ENCODE peak calls at places on chromosomes 2 and 18, in ten cellular contexts. V, B, Z, N, E, T, Y, M, J and L are unnamed samples. For H3K9me3, the result is how much of the 10 kb centered on the place peaks cover.

GRCh38 chr2:71602581-71602980 is 149.2 kb downstream of the DYSF start:
- DNase-seq in V (no peak), B (no peak), Z (peak), N (no peak), E (peak), T (peak), Y (no peak), M (no peak), J (no peak), L (peak)

GRCh38 chr2:36670881-36671595 is 25.5 kb upstream of the VIT start:
- DNase-seq in V (no peak), B (no peak), Z (no peak), N (no peak), E (no peak), T (no peak), Y (no peak), M (peak), J (peak), L (no peak)

GRCh38 chr2:237227190-237227988 is 141.7 kb downstream of the COPS8 start:
- DNase-seq in V (peak), B (no peak), Z (no peak), N (no peak), E (no peak), T (no peak), Y (no peak), M (peak), J (peak), L (no peak)

GRCh38 chr18:75199327-75199726 is 9.6 kb downstream of the PTGR3 start:
- DNase-seq in V (no peak), B (no peak), Z (no peak), N (no peak), E (no peak), T (no peak), Y (no peak), M (peak), J (no peak), L (no peak)

GRCh38 chr18:50494569-50494968 is 65.3 kb upstream of the MAPK4 start:
- DNase-seq in V (no peak), B (no peak), Z (no peak), N (no peak), E (no peak), T (no peak), Y (no peak), M (no peak), J (no peak), L (no peak)

GRCh38 chr18:61127714-61128485 is 205.3 kb upstream of the CDH20 start:
- DNase-seq in V (no peak), B (no peak), Z (no peak), N (no peak), E (no peak), T (peak), Y (no peak), M (no peak), J (no peak), L (no peak)

GRCh38 chr2:43358688-43359201 is 132.3 kb upstream of the ZFP36L2 start:
- DNase-seq in V (no peak), B (no peak), Z (no peak), N (no peak), E (no peak), T (no peak), Y (peak), M (no peak), J (no peak), L (no peak)

GRCh38 chr2:102005989-102006885 is 14.5 kb downstream of the IL1R2 start:
- DNase-seq in V (no peak), B (no peak), Z (no peak), N (no peak), E (no peak), T (peak), Y (peak), M (peak), J (peak), L (no peak)

GRCh38 chr2:68230246-68231060 is 21.9 kb downstream of the PPP3R1 start:
- DNase-seq in V (no peak), B (no peak), Z (no peak), N (no peak), E (no peak), T (no peak), Y (no peak), M (peak), J (peak), L (no peak)

GRCh38 chr2:191051825-191052778 is 38.1 kb upstream of the STAT1 start:
- DNase-seq in V (peak), B (no peak), Z (no peak), N (no peak), E (no peak), T (no peak), Y (peak), M (peak), J (peak), L (no peak)

GRCh38 chr2:159249955-159250723 is 36.4 kb downstream of the WDSUB1 start:
- DNase-seq in V (peak), B (no peak), Z (no peak), N (no peak), E (no peak), T (no peak), Y (no peak), M (peak), J (peak), L (no peak)

GRCh38 chr2:29786361-29786760 is 135.0 kb downstream of the ALK start:
- DNase-seq in V (no peak), B (no peak), Z (no peak), N (no peak), E (no peak), T (no peak), Y (no peak), M (no peak), J (no peak), L (no peak)

GRCh38 chr2:11875481-11875880 is 129.0 kb downstream of the LPIN1 start:
- DNase-seq in V (no peak), B (no peak), Z (no peak), N (no peak), E (no peak), T (peak), Y (no peak), M (no peak), J (no peak), L (no peak)

GRCh38 chr2:150339951-150340350 is 147.5 kb downstream of the RND3 start:
- DNase-seq in V (no peak), B (no peak), Z (no peak), N (no peak), E (no peak), T (no peak), Y (no peak), M (peak), J (peak), L (no peak)

GRCh38 chr18:21740474-21740723 is 193 bp upstream of the MIB1 start:
- DNase-seq in V (no peak), B (peak), Z (no peak), N (peak), E (peak), T (no peak), Y (peak), M (peak), J (peak), L (peak)

GRCh38 chr2:219171231-219171651 is 1.4 kb upstream of the SLC23A3 start:
- DNase-seq in V (peak), B (no peak), Z (no peak), N (no peak), E (no peak), T (peak), Y (peak), M (peak), J (peak), L (no peak)

GRCh38 chr2:230723363-230723762 is 10.7 kb downstream of the CAB39 start:
- DNase-seq in V (no peak), B (peak), Z (no peak), N (no peak), E (no peak), T (no peak), Y (no peak), M (no peak), J (no peak), L (no peak)

GRCh38 chr2:48450936-48451602 is 78.9 kb upstream of the STON1 start:
- DNase-seq in V (no peak), B (no peak), Z (no peak), N (no peak), E (no peak), T (no peak), Y (no peak), M (no peak), J (no peak), L (no peak)

GRCh38 chr2:164620873-164621760 is at the start of gene GRB14:
- DNase-seq in V (peak), B (no peak), Z (peak), N (no peak), E (peak), T (peak), Y (peak), M (peak), J (peak), L (peak)

GRCh38 chr2:180133736-180134135 is 126.6 kb upstream of the CWC22 start:
- DNase-seq in V (no peak), B (no peak), Z (no peak), N (no peak), E (no peak), T (no peak), Y (no peak), M (no peak), J (no peak), L (no peak)

GRCh38 chr2:238601433-238602222 is 174.9 kb downstream of the ASB1 start:
- DNase-seq in V (peak), B (no peak), Z (no peak), N (no peak), E (no peak), T (no peak), Y (no peak), M (peak), J (peak), L (no peak)

GRCh38 chr18:6729247-6730091 is at the start of gene ARHGAP28:
- DNase-seq in V (peak), B (no peak), Z (peak), N (no peak), E (peak), T (peak), Y (no peak), M (peak), J (peak), L (peak)

GRCh38 chr18:7517852-7518251 is 49.3 kb upstream of the PTPRM start:
- DNase-seq in V (no peak), B (no peak), Z (no peak), N (no peak), E (no peak), T (no peak), Y (no peak), M (no peak), J (no peak), L (no peak)

GRCh38 chr18:57273194-57273593 is 79.2 kb upstream of the ST8SIA3 start:
- DNase-seq in V (no peak), B (no peak), Z (no peak), N (no peak), E (no peak), T (no peak), Y (peak), M (no peak), J (no peak), L (no peak)

GRCh38 chr18:12282436-12283039 is 25.5 kb upstream of the TUBB6 start:
- DNase-seq in V (peak), B (no peak), Z (peak), N (no peak), E (no peak), T (no peak), Y (peak), M (peak), J (peak), L (peak)

GRCh38 chr2:180848393-180848792 is 132.0 kb upstream of the UBE2E3 start:
- DNase-seq in V (peak), B (no peak), Z (no peak), N (no peak), E (no peak), T (no peak), Y (no peak), M (no peak), J (no peak), L (no peak)

GRCh38 chr2:217650716-217651360 is 352.0 kb downstream of the TNS1 start:
- DNase-seq in V (peak), B (no peak), Z (no peak), N (no peak), E (no peak), T (peak), Y (peak), M (peak), J (peak), L (no peak)

GRCh38 chr2:224884188-224884587 is 158.1 kb downstream of the DOCK10 start:
- DNase-seq in V (peak), B (no peak), Z (no peak), N (no peak), E (no peak), T (no peak), Y (no peak), M (peak), J (peak), L (no peak)

GRCh38 chr2:219030177-219030940 is 11.0 kb downstream of the CFAP65 start:
- DNase-seq in V (no peak), B (no peak), Z (no peak), N (no peak), E (no peak), T (no peak), Y (no peak), M (no peak), J (no peak), L (no peak)

GRCh38 chr2:96715658-96716057 is 24.2 kb downstream of the LMAN2L start:
- DNase-seq in V (no peak), B (no peak), Z (no peak), N (no peak), E (no peak), T (no peak), Y (peak), M (peak), J (no peak), L (no peak)

GRCh38 chr2:51633073-51633472 is 601.1 kb upstream of the NRXN1 start:
- DNase-seq in V (no peak), B (no peak), Z (no peak), N (no peak), E (no peak), T (no peak), Y (no peak), M (no peak), J (no peak), L (no peak)

GRCh38 chr2:9318461-9319337 is 104.6 kb downstream of the ITGB1BP1 start:
- DNase-seq in V (peak), B (no peak), Z (peak), N (no peak), E (peak), T (no peak), Y (no peak), M (peak), J (no peak), L (no peak)

GRCh38 chr2:196131384-196131861 is 40.0 kb downstream of the STK17B start:
- DNase-seq in V (peak), B (peak), Z (no peak), N (peak), E (no peak), T (peak), Y (peak), M (peak), J (peak), L (no peak)

GRCh38 chr2:85383850-85384249 is 26.3 kb downstream of the CAPG start:
- DNase-seq in V (no peak), B (no peak), Z (no peak), N (no peak), E (no peak), T (no peak), Y (no peak), M (no peak), J (no peak), L (no peak)

GRCh38 chr2:85376291-85377065 is 21.9 kb downstream of the ELMOD3 start:
- DNase-seq in V (no peak), B (no peak), Z (no peak), N (no peak), E (no peak), T (no peak), Y (no peak), M (no peak), J (peak), L (no peak)

GRCh38 chr2:85377083-85377482 is 22.5 kb downstream of the ELMOD3 start:
- DNase-seq in V (no peak), B (no peak), Z (no peak), N (no peak), E (no peak), T (no peak), Y (no peak), M (no peak), J (no peak), L (no peak)

GRCh38 chr2:85385746-85386145 is 24.4 kb downstream of the CAPG start:
- DNase-seq in V (no peak), B (no peak), Z (no peak), N (no peak), E (no peak), T (no peak), Y (no peak), M (no peak), J (no peak), L (no peak)

DNA sequence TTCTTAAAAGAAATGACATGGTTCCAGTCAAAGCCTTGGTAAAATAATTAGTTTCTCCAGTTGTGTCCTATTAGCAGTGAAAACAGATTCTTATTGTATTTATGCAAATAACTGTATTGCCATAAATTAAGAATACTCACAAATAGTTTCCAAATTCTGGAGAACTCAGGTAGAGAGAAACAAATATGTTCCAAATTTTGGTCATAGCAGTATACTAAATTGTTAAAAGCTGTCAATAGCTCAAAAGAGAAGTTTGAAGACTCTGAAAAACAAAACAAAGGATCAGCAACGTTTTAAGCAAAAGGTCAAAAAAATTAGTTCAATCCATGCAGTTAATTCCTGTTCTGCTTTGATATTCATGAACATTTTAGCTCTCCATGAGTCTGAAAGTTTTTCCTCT is 25.5 kb downstream of the ELMOD3 start:
- DNase-seq in V (no peak), B (no peak), Z (no peak), N (no peak), E (no peak), T (no peak), Y (no peak), M (no peak), J (no peak), L (no peak)
- H3K9me3 ChIP-seq in V (under half), B (under half), Z (under half), N (under half), E (under half), T (under half), Y (under half), M (under half), J (under half), L (under half)

GRCh38 chr2:6846967-6847695 is 18.6 kb downstream of the CMPK2 start:
- DNase-seq in V (no peak), B (no peak), Z (no peak), N (no peak), E (no peak), T (no peak), Y (no peak), M (no peak), J (no peak), L (no peak)

GRCh38 chr2:6845312-6845711 is 20.4 kb downstream of the CMPK2 start:
- DNase-seq in V (no peak), B (no peak), Z (no peak), N (no peak), E (no peak), T (no peak), Y (no peak), M (peak), J (peak), L (no peak)

GRCh38 chr2:6841537-6842287 is 24.0 kb downstream of the CMPK2 start:
- DNase-seq in V (no peak), B (no peak), Z (no peak), N (no peak), E (no peak), T (no peak), Y (no peak), M (no peak), J (no peak), L (no peak)

GRCh38 chr2:6845903-6846302 is 19.8 kb downstream of the CMPK2 start:
- DNase-seq in V (no peak), B (no peak), Z (no peak), N (no peak), E (no peak), T (no peak), Y (no peak), M (no peak), J (no peak), L (no peak)

GRCh38 chr2:6846540-6846939 is 19.2 kb downstream of the CMPK2 start:
- DNase-seq in V (no peak), B (no peak), Z (no peak), N (no peak), E (no peak), T (no peak), Y (no peak), M (no peak), J (no peak), L (no peak)
- H3K9me3 ChIP-seq in V (under half), B (under half), Z (under half), N (under half), E (under half), T (under half), Y (half or more), M (under half), J (under half), L (under half)

GRCh38 chr2:2664989-2665833 is 334.1 kb upstream of the MYT1L start:
- DNase-seq in V (no peak), B (no peak), Z (no peak), N (no peak), E (no peak), T (no peak), Y (peak), M (peak), J (peak), L (peak)

GRCh38 chr2:2665834-2666133 is 334.7 kb upstream of the MYT1L start:
- DNase-seq in V (no peak), B (no peak), Z (no peak), N (no peak), E (no peak), T (no peak), Y (no peak), M (no peak), J (no peak), L (no peak)

GRCh38 chr2:2669316-2669715 is 338.2 kb upstream of the MYT1L start:
- DNase-seq in V (no peak), B (no peak), Z (no peak), N (no peak), E (no peak), T (no peak), Y (no peak), M (no peak), J (no peak), L (no peak)

GRCh38 chr2:2668681-2669265 is 337.7 kb upstream of the MYT1L start:
- DNase-seq in V (no peak), B (no peak), Z (no peak), N (no peak), E (no peak), T (no peak), Y (no peak), M (no peak), J (no peak), L (no peak)

GRCh38 chr2:2667690-2668089 is 336.6 kb upstream of the MYT1L start:
- DNase-seq in V (no peak), B (no peak), Z (no peak), N (no peak), E (no peak), T (no peak), Y (no peak), M (no peak), J (no peak), L (no peak)
- H3K9me3 ChIP-seq in V (under half), B (under half), Z (under half), N (under half), E (under half), T (under half), Y (under half), M (under half), J (under half), L (under half)

DNA sequence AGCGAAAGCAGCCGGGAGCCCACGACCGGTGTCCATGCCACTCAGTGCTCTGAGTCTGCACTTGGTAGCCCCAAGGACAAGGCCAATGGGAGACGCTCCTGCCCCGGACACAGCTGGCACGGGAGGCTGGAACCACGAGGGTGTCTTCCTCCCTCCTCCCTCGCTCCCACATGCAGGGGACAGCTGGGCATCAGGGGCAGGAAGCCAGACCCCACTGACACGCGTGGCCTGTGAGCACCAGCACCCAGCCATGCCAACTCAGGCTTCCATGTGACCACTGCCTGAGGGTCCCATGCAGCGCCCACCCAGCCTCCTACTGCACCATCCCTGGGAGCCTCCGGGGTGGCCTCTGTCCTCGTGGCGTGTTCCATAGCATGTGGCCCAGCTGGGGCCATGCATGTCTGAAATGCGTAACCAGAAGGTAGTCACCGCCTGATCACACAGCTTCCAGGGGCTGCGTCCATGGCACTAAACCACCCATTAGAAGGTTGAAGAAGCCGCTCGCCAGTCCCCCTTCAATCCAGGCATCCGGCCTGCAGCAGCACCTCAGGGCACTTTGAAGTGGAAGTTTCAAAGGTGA is 323.2 kb upstream of the SALL3 start:
- DNase-seq in V (no peak), B (no peak), Z (no peak), N (no peak), E (no peak), T (no peak), Y (no peak), M (no peak), J (no peak), L (peak)
- H3K9me3 ChIP-seq in V (under half), B (under half), Z (under half), N (under half), E (under half), T (under half), Y (under half), M (under half), J (under half), L (under half)

GRCh38 chr2:126059379-126059778 is 596.6 kb upstream of the GYPC start:
- DNase-seq in V (no peak), B (no peak), Z (no peak), N (no peak), E (no peak), T (peak), Y (no peak), M (no peak), J (no peak), L (no peak)
- H3K9me3 ChIP-seq in V (under half), B (under half), Z (under half), N (under half), E (under half), T (under half), Y (half or more), M (under half), J (under half), L (under half)

DNA sequence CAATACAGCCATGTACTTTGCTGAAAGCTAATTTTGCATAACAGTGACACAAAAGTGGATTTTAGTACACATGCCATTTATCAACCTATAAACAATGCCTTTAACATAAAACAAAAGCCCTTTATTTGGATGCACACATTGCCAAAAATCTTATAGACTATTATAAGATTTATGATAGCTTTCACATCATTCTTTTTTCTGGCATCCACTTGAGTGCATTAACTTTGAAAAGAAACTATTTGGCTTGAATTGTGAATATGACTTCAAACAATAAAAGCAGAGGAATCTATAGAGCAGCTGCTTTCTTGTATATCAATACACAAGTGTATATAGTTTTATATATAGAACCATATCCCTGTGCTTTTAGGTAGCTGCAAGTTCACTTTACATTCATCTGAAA is 577.4 kb downstream of the CBLN2 start:
- DNase-seq in V (no peak), B (no peak), Z (no peak), N (no peak), E (no peak), T (no peak), Y (no peak), M (no peak), J (no peak), L (no peak)
- H3K9me3 ChIP-seq in V (under half), B (under half), Z (under half), N (under half), E (under half), T (half or more), Y (under half), M (under half), J (under half), L (under half)